ENCODE peak calls at places on chromosomes 6 and 20, in four cellular contexts. A is H1, V is K562, Z is HepG2. O is an unnamed sample.

GRCh38 chr6:161273752-161274487 is at the start of gene AGPAT4:
- DNase-seq in Z (peak; percentile 32), V (peak; percentile 87), A (peak; percentile 72), O (peak; percentile 98)

GRCh38 chr6:45884336-45884735 is 131.3 kb downstream of the CLIC5 start:
- DNase-seq in Z (no peak), A (no peak), V (peak; percentile 39), O (no peak)

GRCh38 chr6:99997141-99997540 is 3.1 kb upstream of the MCHR2 start:
- DNase-seq in V (no peak), A (no peak), Z (no peak), O (no peak)

GRCh38 chr20:1324598-1325172 is 4.3 kb downstream of the SDCBP2 start:
- DNase-seq in A (peak; percentile 19), Z (no peak), V (no peak), O (peak; percentile 81)

GRCh38 chr20:46557231-46557956 is 6.9 kb upstream of the OCSTAMP start:
- DNase-seq in V (no peak), Z (no peak), A (no peak), O (peak; percentile 6)

GRCh38 chr20:1225263-1225728 is 548 bp upstream of the RAD21L1 start:
- DNase-seq in Z (peak; percentile 65), A (peak; percentile 75), V (no peak), O (peak; percentile 48)

GRCh38 chr6:165559632-165560031 is 103.4 kb downstream of the PDE10A start:
- DNase-seq in Z (no peak), A (no peak), V (no peak), O (no peak)

GRCh38 chr20:1489764-1490436 is 1.3 kb downstream of the SIRPB2 start:
- DNase-seq in V (no peak), Z (no peak), A (no peak), O (peak; percentile 29)

GRCh38 chr20:33130553-33130952 is 37.4 kb upstream of the BPIFA2 start:
- DNase-seq in V (no peak), Z (no peak), A (no peak), O (no peak)

GRCh38 chr6:109053285-109053684 is 41.4 kb downstream of the SESN1 start:
- DNase-seq in A (no peak), Z (no peak), V (no peak), O (no peak)

GRCh38 chr20:41317536-41318270 is at the start of gene ZHX3:
- DNase-seq in Z (peak; percentile 96), A (peak; percentile 98), V (peak; percentile 99), O (peak; percentile 97)

GRCh38 chr6:56245903-56246351 is 1.5 kb downstream of the COL21A1 start:
- DNase-seq in V (no peak), A (no peak), Z (no peak), O (peak; percentile 10)

GRCh38 chr6:151376440-151376839 is 14.9 kb downstream of the ZBTB2 start:
- DNase-seq in A (no peak), V (no peak), Z (no peak), O (no peak)

GRCh38 chr6:42263165-42263852 is 45.6 kb upstream of the MRPS10 start:
- DNase-seq in A (no peak), Z (no peak), V (peak; percentile 37), O (no peak)

GRCh38 chr6:111184827-111185567 is 97.7 kb downstream of the SLC16A10 start:
- DNase-seq in Z (no peak), V (no peak), A (no peak), O (no peak)

GRCh38 chr6:44180886-44181285 is 22.3 kb downstream of the CAPN11 start:
- DNase-seq in V (no peak), Z (no peak), A (no peak), O (no peak)

GRCh38 chr20:15882553-15882952 is 690.7 kb downstream of the KIF16B start:
- DNase-seq in A (no peak), V (no peak), Z (no peak), O (no peak)

GRCh38 chr6:163577404-163577803 is 162.9 kb downstream of the QKI start:
- DNase-seq in Z (no peak), A (no peak), V (no peak), O (no peak)

GRCh38 chr6:1645466-1646185 is 35.9 kb downstream of the FOXC1 start:
- DNase-seq in A (no peak), V (no peak), Z (no peak), O (no peak)

GRCh38 chr6:142867355-142867801 is 77.6 kb downstream of the HIVEP2 start:
- DNase-seq in V (no peak), A (no peak), Z (no peak), O (peak; percentile 79)

GRCh38 chr20:9573598-9573997 is 59.2 kb downstream of the LAMP5 start:
- DNase-seq in A (peak; percentile 53), V (no peak), Z (no peak), O (no peak)

GRCh38 chr6:40806479-40806878 is 219.3 kb upstream of the LRFN2 start:
- DNase-seq in V (no peak), Z (no peak), A (no peak), O (no peak)

GRCh38 chr20:51473771-51474170 is 68.7 kb downstream of the NFATC2 start:
- DNase-seq in A (no peak), V (no peak), Z (no peak), O (no peak)

DNA sequence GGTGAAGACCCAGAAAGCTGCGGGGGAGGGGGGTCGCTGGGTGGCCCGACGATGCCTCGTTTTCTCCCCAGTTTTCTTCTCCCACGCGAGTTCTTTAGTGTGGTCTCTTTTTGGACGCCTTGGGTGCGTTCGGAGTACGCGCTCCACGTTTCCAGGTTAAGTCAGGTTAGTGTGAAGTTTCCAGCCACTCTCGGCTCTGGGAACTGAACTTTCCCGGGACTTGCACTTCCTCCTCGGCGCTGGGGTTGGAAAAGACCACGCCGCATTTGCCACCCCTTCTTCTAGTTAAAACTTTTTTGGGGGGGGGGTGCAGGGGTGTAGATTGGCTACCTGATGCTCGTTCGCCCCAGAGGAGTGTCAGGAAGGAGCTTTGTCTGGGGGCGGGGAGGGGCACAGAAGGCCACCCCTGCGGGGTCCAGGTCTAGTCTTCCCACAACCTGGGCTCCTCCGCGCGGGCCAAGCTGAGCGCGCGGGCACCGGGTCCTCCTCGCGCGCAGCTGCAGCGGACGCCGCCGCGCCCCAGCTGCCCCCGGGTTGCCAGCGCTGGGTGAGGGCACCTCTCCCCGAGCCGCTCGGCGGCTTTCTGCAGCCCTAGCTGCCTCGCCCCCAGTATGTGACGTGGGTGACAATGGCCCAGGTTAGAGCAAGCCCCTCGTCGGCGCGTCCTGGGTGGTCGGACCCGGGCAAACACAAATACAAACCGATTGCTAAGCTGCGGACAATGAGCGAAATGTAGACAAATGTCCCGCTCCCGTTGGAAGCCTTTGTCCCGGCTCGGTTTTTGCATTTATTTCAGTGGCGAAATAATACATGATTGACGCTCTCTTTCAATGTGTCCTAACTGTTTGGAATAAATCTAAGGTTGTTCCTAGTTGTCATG is 1.7 kb upstream of the NKX2-2 start:
- DNase-seq in Z (no peak), V (no peak), A (peak; percentile 75), O (no peak)
- H3K27me3 ChIP-seq in Z (peaks cover 94% of the 10 kb centered on the region), V (peaks cover 3% of the 10 kb centered on the region), A (peaks cover 84% of the 10 kb centered on the region), O (peaks cover 84% of the 10 kb centered on the region)

DNA sequence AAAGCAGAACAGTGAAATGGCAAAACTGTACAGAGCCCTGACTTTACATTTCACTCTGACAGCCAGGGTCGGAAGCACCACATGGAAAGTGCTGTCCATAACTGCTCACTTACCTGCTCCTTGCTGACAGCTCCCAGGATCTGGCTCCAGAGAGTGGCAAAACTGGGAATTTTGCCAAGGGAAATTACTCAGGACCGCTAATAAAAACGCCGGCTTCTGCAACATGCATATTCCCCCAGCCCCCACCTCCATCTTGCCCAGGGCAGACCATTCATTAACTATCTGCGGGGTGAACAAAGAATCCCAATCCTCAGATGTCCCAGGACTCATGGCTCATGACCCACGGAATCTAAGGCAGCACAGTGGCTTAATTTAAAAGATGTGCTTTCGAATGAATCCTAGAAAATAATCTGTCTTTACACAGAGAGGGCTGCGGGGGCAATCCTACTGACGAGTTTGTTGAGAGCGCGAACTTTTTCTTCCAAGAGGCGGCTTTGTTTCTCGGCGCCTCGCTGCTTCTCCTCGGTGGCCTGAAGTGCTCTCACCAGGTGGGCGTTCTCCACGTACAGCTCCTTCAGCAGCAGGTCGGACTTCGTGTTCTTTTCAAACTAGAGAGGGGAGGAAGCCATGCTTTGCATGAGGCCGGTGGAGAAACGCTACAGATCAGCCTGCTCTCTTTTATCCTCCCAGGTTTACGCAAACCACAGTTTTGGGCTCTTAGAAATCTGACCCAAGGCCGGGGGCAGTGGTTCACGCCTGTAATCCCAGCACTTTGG is 45.8 kb downstream of the GINS1 start:
- DNase-seq in Z (no peak), A (no peak), V (no peak), O (peak; percentile 5)
- TF ChIP-seq JUN in Z (no peak), A (no peak), V (no peak), O (no peak)

DNA sequence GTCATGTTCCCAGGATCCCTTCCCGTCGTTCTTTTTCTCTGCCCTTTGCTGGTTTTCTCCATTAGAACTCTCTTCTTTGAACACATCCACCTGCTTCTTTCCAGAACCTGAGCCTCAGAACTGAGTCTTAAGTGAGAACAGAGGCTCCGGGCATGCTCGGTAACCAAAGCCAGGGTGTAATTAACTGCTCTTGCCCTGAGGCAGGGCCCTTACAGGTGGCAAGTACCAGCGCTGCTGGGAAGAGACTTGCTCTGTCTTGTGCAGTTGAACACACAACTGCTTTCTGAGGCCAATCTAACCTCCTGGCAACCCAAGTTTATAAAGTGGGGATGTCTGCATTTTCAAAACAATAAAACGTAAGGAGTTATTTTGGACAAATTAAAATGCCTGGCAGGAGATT is 12.3 kb upstream of the DEK start:
- DNase-seq in Z (no peak), A (no peak), V (no peak), O (no peak)
- H3K27me3 ChIP-seq in Z (peaks cover 40% of the 10 kb centered on the region), A (peaks cover 19% of the 10 kb centered on the region), V (peaks cover 32% of the 10 kb centered on the region), O (peaks cover 33% of the 10 kb centered on the region)

DNA sequence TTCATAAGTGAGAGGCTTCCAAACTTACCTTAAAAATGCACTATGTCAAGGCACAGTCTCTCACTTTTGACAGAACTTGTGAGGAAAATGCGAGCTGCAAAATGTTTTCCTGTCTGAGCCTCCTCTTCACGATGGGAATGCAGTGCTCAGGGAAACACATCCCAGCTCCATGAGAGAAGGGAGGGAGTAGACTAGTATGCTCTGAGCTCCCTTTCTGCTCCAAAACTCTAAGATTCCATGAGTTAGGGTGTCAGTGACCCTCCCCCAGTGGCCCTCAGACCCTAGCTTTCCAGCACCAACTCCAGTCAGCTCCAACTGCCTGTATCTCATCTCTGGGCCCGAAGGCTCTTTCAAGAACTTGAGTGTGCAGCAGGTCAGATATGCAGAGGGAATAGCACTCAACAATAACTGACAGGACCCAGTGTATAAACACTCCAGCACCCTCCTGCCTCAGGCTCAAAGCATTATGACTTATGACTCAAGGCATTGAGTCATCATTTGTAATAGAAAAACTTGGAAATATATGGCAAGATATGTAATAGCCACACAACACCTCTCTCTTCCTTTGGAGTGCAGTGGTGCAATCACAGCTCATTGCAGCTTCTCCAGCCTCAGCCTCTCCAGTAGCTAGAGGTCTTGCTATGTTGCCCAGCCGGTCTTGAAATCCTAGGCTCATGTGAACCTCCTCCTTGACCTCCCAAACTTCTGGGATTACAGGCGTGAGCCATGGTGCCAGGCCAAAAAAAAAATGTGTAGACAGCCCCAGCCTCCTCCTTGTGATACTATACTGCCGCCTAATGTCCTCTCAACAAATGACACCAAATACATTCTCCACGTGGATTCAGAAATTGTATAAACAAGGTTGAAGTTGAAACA is 16.7 kb upstream of the ENTPD6 start:
- DNase-seq in A (peak; percentile 48), V (peak; percentile 12), Z (peak; percentile 67), O (peak; percentile 65)
- TF ChIP-seq JUN in A (no peak), V (peak; percentile 4), Z (peak; percentile 18), O (peak; percentile 45)

GRCh38 chr20:22667198-22667597 is 82.8 kb upstream of the FOXA2 start:
- DNase-seq in Z (no peak), A (no peak), V (no peak), O (no peak)
- H3K27me3 ChIP-seq in Z (peaks cover 8% of the 10 kb centered on the region), A (no peaks in the 10 kb centered on the region), V (no peaks in the 10 kb centered on the region), O (no peaks in the 10 kb centered on the region)

GRCh38 chr6:52124126-52125121 is 37.0 kb upstream of the PKHD1 start:
- DNase-seq in Z (peak; percentile 8), A (no peak), V (no peak), O (no peak)
- TF ChIP-seq JUN in Z (no peak), A (no peak), V (no peak), O (no peak)

GRCh38 chr20:44810391-44811149 is at the start of gene RIMS4:
- DNase-seq in V (no peak), Z (no peak), A (peak; percentile 66), O (no peak)
- H3K27me3 ChIP-seq in V (peaks cover 9% of the 10 kb centered on the region), Z (peaks cover 58% of the 10 kb centered on the region), A (peaks cover 21% of the 10 kb centered on the region), O (peaks cover 47% of the 10 kb centered on the region)

O was measured in endothelial cell of umbilical vein.